ENCODE peak calls at places on chromosomes 4 and X, in five cellular contexts. A, S, D, V and G are unnamed samples.
A peak's percentile ranks its signal among the peaks of the same experiment; 100 is the strongest.

GRCh38 chr4:67809502-67809901 is 55.3 kb upstream of the GNRHR start:
- DNase-seq in A (no peak), S (no peak), D (no peak), V (no peak), G (no peak)

GRCh38 chr4:2652415-2653155 is 103.6 kb downstream of the TNIP2 start:
- DNase-seq in A (no peak), S (no peak), D (no peak), V (no peak), G (no peak)

GRCh38 chrX:97126020-97126419 is 242.3 kb downstream of the RPA4 start:
- DNase-seq in A (no peak), S (peak; percentile 54), D (no peak), V (no peak), G (no peak)

GRCh38 chrX:155745792-155746191 is 133.0 kb upstream of the TMLHE start:
- DNase-seq in A (no peak), S (peak; percentile 57), D (no peak), V (no peak), G (no peak)

GRCh38 chrX:67426946-67427345 is 116.9 kb upstream of the AR start:
- DNase-seq in A (no peak), S (no peak), D (no peak), V (no peak), G (no peak)

GRCh38 chr4:147360301-147360700 is 120.6 kb upstream of the EDNRA start:
- DNase-seq in A (peak; percentile 65), S (peak; percentile 88), D (no peak), V (no peak), G (no peak)

GRCh38 chr4:78885598-78885997 is 53.6 kb downstream of the PAQR3 start:
- DNase-seq in A (no peak), S (no peak), D (no peak), V (no peak), G (no peak)

GRCh38 chrX:15601932-15602331 is 1.2 kb upstream of the ACE2 start:
- DNase-seq in A (no peak), S (no peak), D (no peak), V (no peak), G (no peak)

GRCh38 chr4:53455766-53456165 is 78.3 kb downstream of the FIP1L1 start:
- DNase-seq in A (no peak), S (no peak), D (no peak), V (no peak), G (no peak)

GRCh38 chr4:121330180-121330665 is 50.6 kb downstream of the QRFPR start:
- DNase-seq in A (no peak), S (no peak), D (no peak), V (no peak), G (no peak)

GRCh38 chrX:72536542-72536941 is 36.1 kb downstream of the HDAC8 start:
- DNase-seq in A (no peak), S (no peak), D (no peak), V (no peak), G (no peak)

GRCh38 chrX:31606796-31607195 is 535.0 kb upstream of the FTHL17 start:
- DNase-seq in A (no peak), S (peak; percentile 33), D (no peak), V (no peak), G (no peak)

GRCh38 chrX:25941087-25941486 is 197.1 kb upstream of the MAGEB18 start:
- DNase-seq in A (no peak), S (peak; percentile 72), D (no peak), V (no peak), G (no peak)

GRCh38 chr4:184529283-184529682 is 54.9 kb upstream of the IRF2 start:
- DNase-seq in A (no peak), S (peak; percentile 72), D (no peak), V (no peak), G (no peak)
- TF ChIP-seq CTCF in A (no peak), S (no peak), D (no peak), V (no peak), G (no peak)

DNA sequence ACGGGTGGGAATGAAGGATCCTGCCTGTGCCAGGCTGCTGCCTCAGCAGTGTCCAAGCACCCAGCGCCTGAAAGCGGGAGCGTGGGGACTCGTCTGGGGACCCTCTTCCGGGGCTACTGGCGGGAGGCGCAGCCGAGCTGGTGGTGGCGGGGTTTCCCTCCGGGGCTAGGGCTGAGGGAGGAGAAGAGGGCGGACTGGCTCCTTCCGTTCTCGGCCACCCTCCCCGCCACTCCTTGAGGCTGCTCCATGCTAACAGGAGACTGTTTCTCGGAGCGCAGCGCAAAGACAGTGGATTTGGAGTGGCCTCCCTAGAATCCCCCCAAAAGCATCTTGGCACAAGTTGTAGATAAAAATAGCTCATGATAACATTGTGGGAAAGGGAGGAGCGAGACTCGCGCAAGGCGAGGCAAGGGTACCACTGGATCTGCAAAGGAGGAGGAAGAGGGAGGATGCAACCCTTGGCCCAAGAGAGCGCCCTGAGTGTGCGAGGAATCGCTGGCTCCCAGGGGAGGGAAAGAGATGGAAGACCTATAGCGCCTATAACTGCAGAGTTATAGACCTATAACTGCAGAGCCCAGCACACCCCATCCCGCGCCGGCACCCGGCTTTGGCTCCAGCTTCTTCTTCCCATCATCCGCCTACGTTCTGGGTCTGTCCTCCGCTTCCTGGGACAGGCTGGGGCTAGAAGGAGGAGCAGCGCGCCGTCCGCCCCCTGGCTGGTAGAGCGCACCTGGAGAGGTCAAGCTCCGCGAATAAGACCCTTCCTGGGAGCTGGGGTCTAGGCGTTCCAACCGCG is 1.3 kb downstream of the HS3ST1 start:
- DNase-seq in A (no peak), S (no peak), D (no peak), V (no peak), G (no peak)
- H3K4me3 ChIP-seq in A (no peak overlapping the region), S (peak overlapping the region; percentile 67), D (peak overlapping the region; percentile 67), V (peak overlapping the region; percentile 56), G (no peak overlapping the region)

GRCh38 chr4:73620115-73620792 is at the start of gene RASSF6:
- DNase-seq in A (no peak), S (no peak), D (peak; percentile 88), V (no peak), G (no peak)
- TF ChIP-seq CTCF in A (no peak), S (no peak), D (no peak), V (no peak), G (no peak)

GRCh38 chr4:25801594-25801993 is 61.2 kb downstream of the SEL1L3 start:
- DNase-seq in A (no peak), S (no peak), D (no peak), V (no peak), G (no peak)

GRCh38 chr4:25807101-25807728 is 55.6 kb downstream of the SEL1L3 start:
- DNase-seq in A (no peak), S (no peak), D (no peak), V (no peak), G (no peak)

GRCh38 chr4:25800253-25800652 is 62.5 kb downstream of the SEL1L3 start:
- DNase-seq in A (no peak), S (no peak), D (no peak), V (no peak), G (no peak)

GRCh38 chr4:25810016-25810415 is 52.8 kb downstream of the SEL1L3 start:
- DNase-seq in A (no peak), S (no peak), D (no peak), V (no peak), G (no peak)

GRCh38 chr4:25805255-25805860 is 57.4 kb downstream of the SEL1L3 start:
- DNase-seq in A (no peak), S (no peak), D (no peak), V (peak; percentile 2), G (no peak)
- H3K4me3 ChIP-seq in A (no peak overlapping the region), S (no peak overlapping the region), D (no peak overlapping the region), V (no peak overlapping the region), G (no peak overlapping the region)

GRCh38 chr4:185648631-185649030 is 113.3 kb upstream of the PDLIM3 start:
- DNase-seq in A (no peak), S (no peak), D (no peak), V (no peak), G (no peak)

GRCh38 chr4:185654965-185655554 is 119.8 kb upstream of the PDLIM3 start:
- DNase-seq in A (no peak), S (peak; percentile 17), D (no peak), V (no peak), G (no peak)

GRCh38 chr4:185651137-185651677 is 115.9 kb upstream of the PDLIM3 start:
- DNase-seq in A (no peak), S (no peak), D (no peak), V (no peak), G (no peak)

GRCh38 chr4:185654311-185654710 is 119.0 kb upstream of the PDLIM3 start:
- DNase-seq in A (no peak), S (no peak), D (no peak), V (no peak), G (no peak)

GRCh38 chr4:185651851-185652250 is 116.5 kb upstream of the PDLIM3 start:
- DNase-seq in A (no peak), S (no peak), D (no peak), V (no peak), G (no peak)
- TF ChIP-seq CTCF in A (no peak), S (no peak), D (no peak), V (no peak), G (no peak)

GRCh38 chr4:102503301-102503746 is 2.2 kb downstream of the NFKB1 start:
- DNase-seq in A (no peak), S (no peak), D (no peak), V (no peak), G (no peak)
- H3K4me3 ChIP-seq in A (peak overlapping the region; percentile 85), S (no peak overlapping the region), D (peak overlapping the region; percentile 92), V (peak overlapping the region; percentile 72), G (peak overlapping the region; percentile 57)

DNA sequence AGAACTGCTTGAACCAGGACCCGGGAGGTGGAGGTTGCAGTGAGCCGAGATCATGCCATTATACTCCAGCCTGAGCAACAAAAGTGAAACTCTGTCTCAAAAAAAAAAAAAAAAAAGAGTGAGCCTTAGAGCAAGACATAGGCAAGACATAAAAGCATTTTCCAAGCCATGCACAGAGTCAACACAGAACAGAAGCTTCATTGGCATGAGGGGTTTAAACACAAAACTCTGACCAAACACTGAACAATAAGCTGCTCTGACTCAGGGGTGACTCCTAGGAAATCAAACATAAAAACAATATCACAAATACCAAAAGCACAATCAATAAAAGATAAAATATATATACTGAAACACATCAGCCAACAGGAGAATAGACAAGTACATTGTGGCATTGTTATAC is 136.8 kb downstream of the PLS3 start:
- DNase-seq in A (no peak), S (peak; percentile 4), D (no peak), V (no peak), G (no peak)
- TF ChIP-seq CTCF in A (no peak), S (no peak), D (no peak), V (no peak), G (no peak)

DNA sequence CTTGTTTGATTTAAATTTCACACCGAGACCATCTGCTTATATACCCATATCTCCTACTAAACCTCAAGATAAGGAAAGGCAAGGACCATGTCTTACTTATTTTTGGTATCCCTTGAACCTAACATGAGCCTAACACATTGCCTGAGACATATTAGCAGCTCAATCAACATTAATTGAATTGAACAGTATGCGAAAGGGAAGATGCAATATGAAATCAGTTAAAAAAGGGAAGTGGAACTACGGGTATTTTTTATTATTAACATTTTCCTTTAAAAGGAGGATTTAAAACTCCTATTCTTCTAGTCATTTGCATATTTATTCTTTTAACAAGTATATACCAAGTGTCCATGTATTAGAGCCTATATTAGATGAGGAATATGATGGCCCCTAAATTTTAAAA is 197.0 kb downstream of the CAMK2D start:
- DNase-seq in A (no peak), S (no peak), D (no peak), V (no peak), G (no peak)
- H3K4me3 ChIP-seq in A (no peak overlapping the region), S (no peak overlapping the region), D (no peak overlapping the region), V (no peak overlapping the region), G (no peak overlapping the region)

DNA sequence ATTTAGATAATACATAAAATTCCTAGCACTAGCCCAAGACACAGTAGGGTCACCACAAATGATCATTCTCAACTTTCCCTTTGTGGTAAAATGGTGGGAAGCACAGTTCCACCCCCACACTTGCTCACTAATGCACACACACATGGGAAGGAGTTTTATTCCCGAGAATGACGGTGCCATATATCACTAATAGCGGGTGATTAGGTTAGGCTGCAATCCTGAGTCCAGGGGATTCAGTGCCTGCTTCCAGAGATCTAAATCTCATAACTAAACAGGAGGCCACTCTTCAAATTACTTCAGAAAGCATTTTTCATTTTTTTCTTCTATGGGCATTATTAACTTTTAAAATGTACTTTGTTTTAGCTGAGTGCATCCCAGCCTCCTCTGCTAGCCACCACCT is 33.8 kb upstream of the PACRGL start:
- DNase-seq in A (no peak), S (no peak), D (no peak), V (no peak), G (no peak)
- TF ChIP-seq CTCF in A (no peak), S (no peak), D (no peak), V (no peak), G (no peak)